ENCODE peak calls at places on chromosomes 3 and 15, in nine cellular contexts. One of them, this sample, is unnamed.

GRCh38 chr3:131081224-131081623 is 54.5 kb downstream of the NEK11 start:
- DNase-seq in heart right ventricle: no peak
- DNase-seq in IMR-90: no peak
- DNase-seq in A549: no peak
- DNase-seq in psoas muscle: no peak
- DNase-seq in esophagus muscularis mucosa: no peak
- DNase-seq in hepatocyte: no peak
- DNase-seq in H9: no peak
- DNase-seq in tibial artery: no peak
- DNase-seq in this sample: no peak

GRCh38 chr3:73687081-73688004 is 62.6 kb upstream of the PDZRN3 start:
- DNase-seq in A549: no peak
- DNase-seq in esophagus muscularis mucosa: no peak
- DNase-seq in psoas muscle: no peak
- DNase-seq in heart right ventricle: no peak
- DNase-seq in hepatocyte: peak; percentile 17
- DNase-seq in H9: no peak
- DNase-seq in IMR-90: peak; percentile 71
- DNase-seq in tibial artery: no peak
- DNase-seq in this sample: no peak

GRCh38 chr3:38251197-38251596 is 14.4 kb upstream of the SLC22A13 start:
- DNase-seq in heart right ventricle: no peak
- DNase-seq in A549: no peak
- DNase-seq in psoas muscle: no peak
- DNase-seq in hepatocyte: no peak
- DNase-seq in H9: no peak
- DNase-seq in esophagus muscularis mucosa: no peak
- DNase-seq in tibial artery: no peak
- DNase-seq in IMR-90: no peak
- DNase-seq in this sample: no peak

GRCh38 chr3:188469228-188469885 is 315.4 kb downstream of the LPP start:
- DNase-seq in hepatocyte: no peak
- DNase-seq in psoas muscle: no peak
- DNase-seq in IMR-90: no peak
- DNase-seq in tibial artery: no peak
- DNase-seq in esophagus muscularis mucosa: no peak
- DNase-seq in H9: no peak
- DNase-seq in heart right ventricle: no peak
- DNase-seq in A549: no peak
- DNase-seq in this sample: no peak

GRCh38 chr15:58243083-58243482 is 104.9 kb downstream of the AQP9 start:
- DNase-seq in H9: no peak
- DNase-seq in heart right ventricle: no peak
- DNase-seq in esophagus muscularis mucosa: no peak
- DNase-seq in psoas muscle: no peak
- DNase-seq in tibial artery: no peak
- DNase-seq in A549: no peak
- DNase-seq in IMR-90: no peak
- DNase-seq in hepatocyte: no peak
- DNase-seq in this sample: no peak

GRCh38 chr15:64604319-64604718 is 143.9 kb downstream of the ZNF609 start:
- DNase-seq in tibial artery: no peak
- DNase-seq in H9: no peak
- DNase-seq in esophagus muscularis mucosa: no peak
- DNase-seq in heart right ventricle: no peak
- DNase-seq in hepatocyte: no peak
- DNase-seq in A549: no peak
- DNase-seq in psoas muscle: no peak
- DNase-seq in IMR-90: no peak
- DNase-seq in this sample: no peak

GRCh38 chr3:150371741-150372254 is 36.3 kb upstream of the TSC22D2 start:
- DNase-seq in A549: peak; percentile 64
- DNase-seq in tibial artery: no peak
- DNase-seq in heart right ventricle: peak; percentile 86
- DNase-seq in H9: no peak
- DNase-seq in esophagus muscularis mucosa: no peak
- DNase-seq in psoas muscle: no peak
- DNase-seq in hepatocyte: peak; percentile 92
- DNase-seq in IMR-90: peak; percentile 99
- DNase-seq in this sample: peak; percentile 86

GRCh38 chr3:64554086-64554920 is 133.5 kb downstream of the ADAMTS9 start:
- DNase-seq in H9: no peak
- DNase-seq in hepatocyte: no peak
- DNase-seq in psoas muscle: no peak
- DNase-seq in heart right ventricle: no peak
- DNase-seq in tibial artery: no peak
- DNase-seq in A549: no peak
- DNase-seq in IMR-90: no peak
- DNase-seq in esophagus muscularis mucosa: peak; percentile 3
- DNase-seq in this sample: no peak

GRCh38 chr15:74414603-74415338 is 19.0 kb downstream of the SEMA7A start:
- DNase-seq in hepatocyte: no peak
- DNase-seq in H9: no peak
- DNase-seq in A549: no peak
- DNase-seq in IMR-90: no peak
- DNase-seq in esophagus muscularis mucosa: no peak
- DNase-seq in psoas muscle: no peak
- DNase-seq in heart right ventricle: no peak
- DNase-seq in tibial artery: no peak
- DNase-seq in this sample: no peak

GRCh38 chr3:10489746-10490483 is 15.5 kb downstream of the ATP2B2 start:
- DNase-seq in A549: no peak
- DNase-seq in tibial artery: no peak
- DNase-seq in esophagus muscularis mucosa: no peak
- DNase-seq in heart right ventricle: no peak
- DNase-seq in IMR-90: no peak
- DNase-seq in hepatocyte: no peak
- DNase-seq in H9: no peak
- DNase-seq in psoas muscle: peak; percentile 36
- DNase-seq in this sample: no peak

GRCh38 chr15:57403946-57404345 is 27.6 kb downstream of the CGNL1 start:
- DNase-seq in tibial artery: no peak
- DNase-seq in H9: no peak
- DNase-seq in psoas muscle: no peak
- DNase-seq in IMR-90: no peak
- DNase-seq in heart right ventricle: no peak
- DNase-seq in hepatocyte: no peak
- DNase-seq in A549: no peak
- DNase-seq in esophagus muscularis mucosa: no peak
- DNase-seq in this sample: no peak

GRCh38 chr3:107669669-107670068 is 146.9 kb downstream of the BBX start:
- DNase-seq in heart right ventricle: no peak
- DNase-seq in A549: no peak
- DNase-seq in IMR-90: no peak
- DNase-seq in psoas muscle: no peak
- DNase-seq in H9: no peak
- DNase-seq in tibial artery: no peak
- DNase-seq in esophagus muscularis mucosa: no peak
- DNase-seq in hepatocyte: no peak
- DNase-seq in this sample: no peak

GRCh38 chr3:25235471-25235870 is 192.6 kb upstream of the RARB start:
- DNase-seq in psoas muscle: no peak
- DNase-seq in H9: no peak
- DNase-seq in tibial artery: no peak
- DNase-seq in A549: no peak
- DNase-seq in heart right ventricle: no peak
- DNase-seq in hepatocyte: no peak
- DNase-seq in IMR-90: no peak
- DNase-seq in esophagus muscularis mucosa: no peak
- DNase-seq in this sample: no peak

GRCh38 chr15:32889189-32889588 is 171.4 kb downstream of the GREM1 start:
- DNase-seq in esophagus muscularis mucosa: no peak
- DNase-seq in hepatocyte: no peak
- DNase-seq in IMR-90: no peak
- DNase-seq in psoas muscle: no peak
- DNase-seq in heart right ventricle: no peak
- DNase-seq in A549: no peak
- DNase-seq in H9: no peak
- DNase-seq in tibial artery: no peak
- DNase-seq in this sample: no peak

GRCh38 chr3:125194849-125195601 is 17.5 kb downstream of the SLC12A8 start:
- DNase-seq in esophagus muscularis mucosa: no peak
- DNase-seq in heart right ventricle: no peak
- DNase-seq in A549: no peak
- DNase-seq in hepatocyte: peak; percentile 51
- DNase-seq in IMR-90: peak; percentile 92
- DNase-seq in psoas muscle: no peak
- DNase-seq in tibial artery: no peak
- DNase-seq in H9: no peak
- DNase-seq in this sample: no peak

GRCh38 chr3:146203761-146204160 is 42.8 kb upstream of the PLOD2 start:
- DNase-seq in heart right ventricle: no peak
- DNase-seq in hepatocyte: no peak
- DNase-seq in A549: no peak
- DNase-seq in IMR-90: no peak
- DNase-seq in tibial artery: no peak
- DNase-seq in psoas muscle: no peak
- DNase-seq in esophagus muscularis mucosa: no peak
- DNase-seq in H9: no peak
- DNase-seq in this sample: no peak

GRCh38 chr3:176359211-176359610 is 838.1 kb downstream of the TBL1XR1 start:
- DNase-seq in psoas muscle: no peak
- DNase-seq in heart right ventricle: no peak
- DNase-seq in hepatocyte: no peak
- DNase-seq in IMR-90: no peak
- DNase-seq in H9: no peak
- DNase-seq in tibial artery: no peak
- DNase-seq in A549: no peak
- DNase-seq in esophagus muscularis mucosa: no peak
- DNase-seq in this sample: no peak

GRCh38 chr3:181403876-181404660 is 307.7 kb upstream of the SOX2 start:
- DNase-seq in H9: no peak
- DNase-seq in A549: no peak
- DNase-seq in esophagus muscularis mucosa: no peak
- DNase-seq in heart right ventricle: no peak
- DNase-seq in tibial artery: no peak
- DNase-seq in IMR-90: no peak
- DNase-seq in hepatocyte: no peak
- DNase-seq in psoas muscle: no peak
- DNase-seq in this sample: no peak

GRCh38 chr15:31437686-31438085 is 111.1 kb downstream of the KLF13 start:
- DNase-seq in tibial artery: no peak
- DNase-seq in hepatocyte: no peak
- DNase-seq in psoas muscle: no peak
- DNase-seq in heart right ventricle: no peak
- DNase-seq in IMR-90: no peak
- DNase-seq in A549: no peak
- DNase-seq in esophagus muscularis mucosa: no peak
- DNase-seq in H9: no peak
- DNase-seq in this sample: no peak

GRCh38 chr15:76060098-76060989 is 559 bp downstream of the TMEM266 start:
- DNase-seq in psoas muscle: no peak
- DNase-seq in IMR-90: no peak
- DNase-seq in tibial artery: no peak
- DNase-seq in heart right ventricle: no peak
- DNase-seq in H9: no peak
- DNase-seq in A549: no peak
- DNase-seq in hepatocyte: no peak
- DNase-seq in esophagus muscularis mucosa: no peak
- DNase-seq in this sample: no peak

GRCh38 chr15:70281261-70281810 is 183.6 kb upstream of the TLE3 start:
- DNase-seq in H9: no peak
- DNase-seq in IMR-90: no peak
- DNase-seq in hepatocyte: no peak
- DNase-seq in esophagus muscularis mucosa: no peak
- DNase-seq in psoas muscle: no peak
- DNase-seq in heart right ventricle: no peak
- DNase-seq in A549: no peak
- DNase-seq in tibial artery: no peak
- DNase-seq in this sample: no peak
- H3K4me1 ChIP-seq in H9: no peaks in the 10 kb centered on the region
- H3K4me1 ChIP-seq in IMR-90: peaks cover 3% of the 10 kb centered on the region
- H3K4me1 ChIP-seq in hepatocyte: no peaks in the 10 kb centered on the region
- H3K4me1 ChIP-seq in esophagus muscularis mucosa: peaks cover 7% of the 10 kb centered on the region
- H3K4me1 ChIP-seq in psoas muscle: no peaks in the 10 kb centered on the region
- H3K4me1 ChIP-seq in heart right ventricle: peaks cover 5% of the 10 kb centered on the region
- H3K4me1 ChIP-seq in A549: peaks cover 10% of the 10 kb centered on the region
- H3K4me1 ChIP-seq in tibial artery: peaks cover 2% of the 10 kb centered on the region
- H3K4me1 ChIP-seq in this sample: no peaks in the 10 kb centered on the region

GRCh38 chr3:134675726-134676252 is 25.0 kb upstream of the KY start:
- DNase-seq in hepatocyte: no peak
- DNase-seq in heart right ventricle: no peak
- DNase-seq in IMR-90: peak; percentile 41
- DNase-seq in psoas muscle: no peak
- DNase-seq in esophagus muscularis mucosa: no peak
- DNase-seq in tibial artery: no peak
- DNase-seq in H9: no peak
- DNase-seq in A549: no peak
- DNase-seq in this sample: no peak
- TF ChIP-seq CTCF in hepatocyte: no peak
- TF ChIP-seq CTCF in heart right ventricle: no peak
- TF ChIP-seq CTCF in IMR-90: no peak
- TF ChIP-seq CTCF in psoas muscle: no peak
- TF ChIP-seq CTCF in esophagus muscularis mucosa: no peak
- TF ChIP-seq CTCF in tibial artery: no peak
- TF ChIP-seq CTCF in H9: no peak
- TF ChIP-seq CTCF in A549: no peak
- TF ChIP-seq CTCF in this sample: no peak

GRCh38 chr15:49556437-49556836 is 64.2 kb downstream of the FAM227B start:
- DNase-seq in esophagus muscularis mucosa: no peak
- DNase-seq in psoas muscle: peak; percentile 21
- DNase-seq in tibial artery: no peak
- DNase-seq in A549: no peak
- DNase-seq in H9: no peak
- DNase-seq in heart right ventricle: no peak
- DNase-seq in hepatocyte: no peak
- DNase-seq in IMR-90: no peak
- DNase-seq in this sample: no peak

GRCh38 chr15:49558924-49559323 is 61.7 kb downstream of the FAM227B start:
- DNase-seq in tibial artery: no peak
- DNase-seq in heart right ventricle: no peak
- DNase-seq in A549: no peak
- DNase-seq in esophagus muscularis mucosa: no peak
- DNase-seq in hepatocyte: no peak
- DNase-seq in psoas muscle: no peak
- DNase-seq in H9: no peak
- DNase-seq in IMR-90: peak; percentile 53
- DNase-seq in this sample: no peak

GRCh38 chr15:49560045-49560444 is 60.6 kb downstream of the FAM227B start:
- DNase-seq in A549: no peak
- DNase-seq in hepatocyte: no peak
- DNase-seq in heart right ventricle: no peak
- DNase-seq in esophagus muscularis mucosa: no peak
- DNase-seq in IMR-90: no peak
- DNase-seq in tibial artery: no peak
- DNase-seq in H9: no peak
- DNase-seq in psoas muscle: no peak
- DNase-seq in this sample: no peak
- H3K9me3 ChIP-seq in A549: peaks cover 5% of the 10 kb centered on the region
- H3K9me3 ChIP-seq in hepatocyte: no peaks in the 10 kb centered on the region
- H3K9me3 ChIP-seq in heart right ventricle: peaks cover 68% of the 10 kb centered on the region
- H3K9me3 ChIP-seq in esophagus muscularis mucosa: no peaks in the 10 kb centered on the region
- H3K9me3 ChIP-seq in IMR-90: peaks cover 4% of the 10 kb centered on the region
- H3K9me3 ChIP-seq in tibial artery: peaks cover 21% of the 10 kb centered on the region
- H3K9me3 ChIP-seq in H9: no peaks in the 10 kb centered on the region
- H3K9me3 ChIP-seq in psoas muscle: peaks cover 33% of the 10 kb centered on the region
- H3K9me3 ChIP-seq in this sample: peaks cover 59% of the 10 kb centered on the region

DNA sequence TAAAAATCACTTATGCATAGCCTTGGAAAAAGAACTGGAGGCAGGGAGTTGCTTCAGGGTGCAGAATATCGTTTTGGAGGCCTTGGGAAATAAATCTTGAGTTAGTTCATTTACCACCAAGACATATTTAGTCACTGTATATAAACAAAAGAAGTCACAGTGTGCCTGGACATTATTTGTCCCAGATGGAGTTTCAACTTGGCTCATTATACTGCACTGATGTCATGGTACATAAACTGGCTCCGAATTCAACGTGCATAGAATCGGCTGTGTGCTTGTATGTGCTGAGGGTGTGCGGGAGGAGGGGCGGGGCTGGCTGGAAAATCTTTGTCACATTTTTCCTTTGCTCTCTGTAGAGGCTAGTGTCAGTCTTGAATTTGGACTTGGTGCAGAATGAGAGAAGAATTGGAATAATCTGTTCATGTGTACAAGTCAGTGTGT is 86.6 kb downstream of the FNDC3B start:
- DNase-seq in H9: no peak
- DNase-seq in tibial artery: peak; percentile 75
- DNase-seq in IMR-90: peak; percentile 79
- DNase-seq in esophagus muscularis mucosa: no peak
- DNase-seq in heart right ventricle: peak; percentile 74
- DNase-seq in hepatocyte: peak; percentile 67
- DNase-seq in A549: no peak
- DNase-seq in psoas muscle: peak; percentile 72
- DNase-seq in this sample: peak; percentile 90
- H3K4me1 ChIP-seq in H9: peaks cover 13% of the 10 kb centered on the region
- H3K4me1 ChIP-seq in tibial artery: peaks cover 43% of the 10 kb centered on the region
- H3K4me1 ChIP-seq in IMR-90: peaks cover 33% of the 10 kb centered on the region
- H3K4me1 ChIP-seq in esophagus muscularis mucosa: peaks cover 84% of the 10 kb centered on the region
- H3K4me1 ChIP-seq in heart right ventricle: peaks cover 52% of the 10 kb centered on the region
- H3K4me1 ChIP-seq in hepatocyte: peaks cover 56% of the 10 kb centered on the region
- H3K4me1 ChIP-seq in A549: peaks cover 65% of the 10 kb centered on the region
- H3K4me1 ChIP-seq in psoas muscle: peaks cover 66% of the 10 kb centered on the region
- H3K4me1 ChIP-seq in this sample: peaks cover 77% of the 10 kb centered on the region